ENCODE peak calls at places on chromosomes 5 and 9, in four cellular contexts. Q, A, Y and V are unnamed samples.

GRCh38 chr5:93717162-93717561 is 24.2 kb downstream of the POU5F2 start:
- DNase-seq in Q (no peak), A (no peak), Y (no peak), V (no peak)

GRCh38 chr5:4563400-4563799 is 576.7 kb upstream of the ADAMTS16 start:
- DNase-seq in Q (no peak), A (no peak), Y (no peak), V (no peak)

GRCh38 chr9:89752154-89752553 is 147.3 kb downstream of the GADD45G start:
- DNase-seq in Q (no peak), A (no peak), Y (no peak), V (no peak)

GRCh38 chr9:116190997-116191396 is 37.4 kb downstream of the PAPPA start:
- DNase-seq in Q (no peak), A (no peak), Y (no peak), V (no peak)

GRCh38 chr9:25678147-25678666 is at the start of gene TUSC1:
- DNase-seq in Q (no peak), A (no peak), Y (no peak), V (peak)

GRCh38 chr5:38994329-38994927 is 79.8 kb downstream of the RICTOR start:
- DNase-seq in Q (peak), A (no peak), Y (no peak), V (no peak)

GRCh38 chr5:173804579-173804978 is 83.6 kb upstream of the CPEB4 start:
- DNase-seq in Q (no peak), A (no peak), Y (no peak), V (no peak)

GRCh38 chr5:151080620-151081425 is at the start of gene TNIP1:
- DNase-seq in Q (peak), A (no peak), Y (peak), V (peak)

GRCh38 chr9:133888048-133888778 is 103.9 kb downstream of the VAV2 start:
- DNase-seq in Q (no peak), A (no peak), Y (no peak), V (no peak)

GRCh38 chr5:19125956-19126713 is 861.9 kb downstream of the CDH18 start:
- DNase-seq in Q (no peak), A (no peak), Y (no peak), V (no peak)

GRCh38 chr5:171549259-171549658 is 129.8 kb downstream of the FGF18 start:
- DNase-seq in Q (no peak), A (no peak), Y (no peak), V (no peak)

GRCh38 chr9:106482733-106483132 is 380.2 kb upstream of the ZNF462 start:
- DNase-seq in Q (no peak), A (no peak), Y (no peak), V (no peak)

GRCh38 chr5:6728011-6728794 is 15.0 kb downstream of the TENT4A start:
- DNase-seq in Q (no peak), A (no peak), Y (no peak), V (peak)

GRCh38 chr9:76687861-76688374 is 76.3 kb upstream of the PCA3 start:
- DNase-seq in Q (no peak), A (no peak), Y (peak), V (no peak)

GRCh38 chr5:178454308-178454707 is 135.9 kb downstream of the COL23A1 start:
- DNase-seq in Q (no peak), A (no peak), Y (no peak), V (no peak)

GRCh38 chr9:113712053-113712452 is 164.1 kb upstream of the ZNF618 start:
- DNase-seq in Q (no peak), A (no peak), Y (no peak), V (no peak)

GRCh38 chr5:76153996-76154395 is 70.8 kb downstream of the SV2C start:
- DNase-seq in Q (no peak), A (no peak), Y (no peak), V (no peak)

GRCh38 chr5:21049900-21050299 is 1061.9 kb upstream of the CDH18 start:
- DNase-seq in Q (no peak), A (no peak), Y (no peak), V (no peak)

GRCh38 chr5:133992429-133993151 is 12.2 kb downstream of the VDAC1 start:
- DNase-seq in Q (no peak), A (no peak), Y (no peak), V (no peak)

GRCh38 chr9:93900436-93900819 is 54.7 kb downstream of the BARX1 start:
- DNase-seq in Q (no peak), A (no peak), Y (no peak), V (no peak)

GRCh38 chr9:93900971-93901861 is 53.9 kb downstream of the BARX1 start:
- DNase-seq in Q (peak), A (no peak), Y (no peak), V (peak)

GRCh38 chr9:93903886-93904648 is 51.1 kb downstream of the BARX1 start:
- DNase-seq in Q (no peak), A (no peak), Y (no peak), V (no peak)

GRCh38 chr9:93902780-93903655 is 52.1 kb downstream of the BARX1 start:
- DNase-seq in Q (no peak), A (no peak), Y (no peak), V (no peak)

GRCh38 chr9:93902051-93902779 is 52.9 kb downstream of the BARX1 start:
- DNase-seq in Q (no peak), A (no peak), Y (no peak), V (no peak)
- TF ChIP-seq SPI1 in Q (no peak), A (no peak), Y (no peak), V (no peak)

DNA sequence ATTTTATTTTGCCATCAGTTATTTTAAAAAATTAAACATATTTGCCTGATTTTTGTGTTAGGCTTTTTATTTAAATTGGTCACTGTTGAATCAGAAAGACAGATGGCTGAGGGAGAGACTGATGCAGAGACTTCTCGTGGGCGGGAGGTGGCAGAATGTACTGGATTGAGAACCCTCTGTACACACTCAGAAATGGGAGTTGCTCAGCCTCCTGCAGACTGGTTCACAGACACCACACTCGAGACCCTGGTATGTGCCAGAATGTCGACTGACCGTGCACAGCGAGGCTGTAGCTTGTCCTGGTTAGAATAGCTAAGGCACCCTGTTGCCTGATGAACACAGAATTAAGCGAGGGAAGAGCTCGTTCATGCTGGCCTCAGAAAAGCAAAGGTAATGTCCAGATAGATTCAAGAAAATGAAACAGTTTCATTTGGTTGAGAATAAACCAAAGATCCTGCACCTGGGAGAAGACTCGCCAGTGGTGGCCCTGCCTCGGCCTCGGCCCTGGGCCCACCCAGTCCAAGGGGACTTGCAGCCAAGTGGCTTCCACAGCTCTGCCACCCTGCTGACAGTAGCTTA is 71.3 kb upstream of the OTULINL start:
- DNase-seq in Q (no peak), A (no peak), Y (no peak), V (no peak)
- TF ChIP-seq SPI1 in Q (no peak), A (no peak), Y (no peak), V (no peak)

GRCh38 chr5:42872865-42873264 is 61.2 kb upstream of the SELENOP start:
- DNase-seq in Q (peak), A (no peak), Y (no peak), V (no peak)

GRCh38 chr5:42874621-42875198 is 63.0 kb upstream of the SELENOP start:
- DNase-seq in Q (no peak), A (no peak), Y (no peak), V (no peak)

GRCh38 chr5:42875785-42876374 is 64.2 kb upstream of the SELENOP start:
- DNase-seq in Q (peak), A (no peak), Y (no peak), V (no peak)

GRCh38 chr5:42875211-42875610 is 63.5 kb upstream of the SELENOP start:
- DNase-seq in Q (no peak), A (no peak), Y (no peak), V (no peak)

DNA sequence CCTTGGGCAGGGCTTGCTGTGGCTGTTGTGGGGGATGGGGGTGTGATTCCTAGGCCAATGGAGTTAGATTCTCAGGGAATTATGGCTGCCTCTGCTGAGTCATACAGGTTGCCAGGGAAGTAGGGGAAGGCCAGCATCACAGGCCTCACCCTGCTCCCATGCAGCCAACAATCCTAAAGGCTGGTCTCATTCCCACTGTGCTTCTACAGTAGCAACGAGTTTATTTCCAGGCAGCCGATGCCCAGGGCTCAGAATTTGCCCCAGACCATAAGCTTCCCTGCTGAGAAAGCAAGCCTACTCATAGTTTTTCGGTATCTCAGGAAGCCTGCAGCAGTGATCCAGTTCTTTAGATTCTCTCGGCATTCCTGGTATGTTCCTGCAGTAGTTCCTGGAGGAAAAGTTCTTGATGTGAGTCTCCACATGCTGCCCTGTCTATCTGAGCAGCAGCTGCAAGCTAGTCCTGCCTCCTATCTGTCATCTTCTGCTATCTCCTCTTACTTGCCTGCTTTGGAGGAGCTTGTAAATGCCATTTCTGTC is 59.3 kb upstream of the SELENOP start:
- DNase-seq in Q (no peak), A (no peak), Y (no peak), V (no peak)
- TF ChIP-seq SPI1 in Q (no peak), A (no peak), Y (no peak), V (no peak)

GRCh38 chr9:135821116-135821515 is 86.2 kb downstream of the CAMSAP1 start:
- DNase-seq in Q (no peak), A (no peak), Y (no peak), V (no peak)
- TF ChIP-seq SPI1 in Q (no peak), A (no peak), Y (no peak), V (no peak)

GRCh38 chr9:108671156-108671555 is 184.6 kb downstream of the ACTL7B start:
- DNase-seq in Q (no peak), A (no peak), Y (peak), V (no peak)
- TF ChIP-seq SPI1 in Q (no peak), A (no peak), Y (no peak), V (no peak)

GRCh38 chr5:25540628-25541027 is 895.9 kb upstream of the CDH10 start:
- DNase-seq in Q (no peak), A (no peak), Y (no peak), V (no peak)

DNA sequence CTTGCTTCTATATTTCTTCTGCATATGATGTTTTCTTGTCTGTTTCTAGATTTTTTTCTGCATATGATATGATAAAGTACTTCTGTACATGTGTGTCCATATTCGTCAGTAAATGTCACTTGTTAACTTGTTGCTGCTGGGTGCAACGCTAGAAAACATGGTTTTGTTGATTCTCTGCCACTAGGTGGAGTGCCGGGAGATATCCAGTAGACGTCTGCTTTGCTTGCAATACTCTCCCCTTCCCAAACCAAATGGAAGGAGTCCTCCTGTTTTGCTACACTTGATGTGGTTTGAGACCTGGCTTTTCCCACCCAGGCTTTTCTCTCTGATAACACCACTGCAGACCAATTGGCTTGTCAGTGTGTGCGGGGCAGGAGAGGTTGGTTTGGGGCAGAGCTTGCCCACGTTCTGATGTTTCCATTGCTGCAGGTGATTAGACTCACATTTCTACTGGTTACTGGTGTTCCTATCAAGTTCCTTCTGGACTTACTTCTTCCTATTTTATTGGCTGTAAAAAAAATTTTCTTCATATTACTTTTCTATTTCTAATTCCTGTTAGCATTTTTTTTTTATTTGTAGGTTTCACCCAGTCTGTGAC is 900.0 kb upstream of the CDH10 start:
- DNase-seq in Q (peak), A (peak), Y (peak), V (no peak)
- TF ChIP-seq SPI1 in Q (no peak), A (no peak), Y (no peak), V (no peak)

DNA sequence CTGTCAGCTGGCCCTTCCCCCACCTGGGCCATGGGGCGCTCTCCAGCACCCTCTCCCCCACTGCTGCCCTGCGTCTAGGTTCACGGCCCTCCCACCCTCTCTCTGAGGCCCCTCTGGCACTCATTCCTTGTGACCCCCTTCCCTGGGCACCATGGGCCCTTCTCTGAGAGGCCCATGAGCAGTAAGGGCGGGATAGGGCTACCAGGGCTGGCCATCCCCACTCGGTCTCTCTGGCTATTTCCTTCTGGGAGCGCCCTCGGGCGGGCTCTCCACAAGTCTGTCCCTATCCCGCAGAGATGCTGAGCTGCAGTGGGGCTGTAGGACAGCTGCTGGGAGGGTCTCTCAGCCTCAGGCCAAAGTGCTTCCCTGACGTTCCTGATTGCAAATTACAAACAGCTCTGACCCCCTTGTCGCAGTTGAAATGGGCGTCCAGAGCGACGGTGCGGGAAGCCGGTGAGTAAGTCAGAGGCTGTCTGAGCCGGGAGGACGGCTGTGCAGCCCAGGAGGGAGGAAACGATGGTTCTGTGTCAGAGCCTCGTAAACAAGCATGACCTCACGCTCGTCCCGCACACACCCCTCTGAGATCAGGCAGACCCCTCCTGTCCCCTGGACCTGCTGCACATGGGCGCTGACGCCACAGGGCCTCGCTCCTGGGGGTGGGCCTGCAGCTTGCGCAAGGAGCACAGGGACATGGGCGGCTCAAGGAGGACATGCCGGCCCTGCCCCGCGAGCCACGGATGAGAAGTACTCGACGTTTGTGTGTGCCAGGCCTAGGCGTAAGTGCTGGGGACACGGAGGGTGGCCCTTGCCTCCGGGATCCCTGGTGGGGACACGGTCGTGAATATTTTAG is 36.3 kb upstream of the GFPT2 start:
- DNase-seq in Q (peak), A (no peak), Y (no peak), V (no peak)
- TF ChIP-seq SPI1 in Q (no peak), A (no peak), Y (no peak), V (no peak)

GRCh38 chr5:143023447-143024096 is 253.4 kb downstream of the ARHGAP26 start:
- DNase-seq in Q (no peak), A (peak), Y (no peak), V (no peak)
- TF ChIP-seq SPI1 in Q (no peak), A (peak), Y (no peak), V (no peak)

DNA sequence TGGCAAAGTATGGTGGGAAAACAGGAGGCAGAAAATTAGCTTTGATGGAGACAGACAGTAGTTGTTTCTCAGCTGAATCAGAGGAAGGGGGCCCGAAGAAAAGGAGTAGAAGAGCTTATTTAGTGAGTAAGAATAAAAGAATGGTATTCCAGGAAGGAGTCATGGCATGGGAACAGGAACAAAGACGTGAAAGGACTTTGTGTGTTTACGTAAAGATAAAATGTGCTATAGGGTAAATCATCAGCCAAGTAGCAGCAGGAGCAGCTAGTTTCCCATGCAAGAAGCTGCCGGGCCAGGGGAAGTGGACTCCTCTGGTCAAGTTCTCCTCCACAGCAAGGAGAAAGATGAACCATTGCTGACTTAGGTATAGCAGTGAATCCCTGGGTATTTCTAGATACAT is 454.5 kb downstream of the HINT1 start:
- DNase-seq in Q (no peak), A (no peak), Y (no peak), V (no peak)
- TF ChIP-seq SPI1 in Q (no peak), A (no peak), Y (no peak), V (no peak)

DNA sequence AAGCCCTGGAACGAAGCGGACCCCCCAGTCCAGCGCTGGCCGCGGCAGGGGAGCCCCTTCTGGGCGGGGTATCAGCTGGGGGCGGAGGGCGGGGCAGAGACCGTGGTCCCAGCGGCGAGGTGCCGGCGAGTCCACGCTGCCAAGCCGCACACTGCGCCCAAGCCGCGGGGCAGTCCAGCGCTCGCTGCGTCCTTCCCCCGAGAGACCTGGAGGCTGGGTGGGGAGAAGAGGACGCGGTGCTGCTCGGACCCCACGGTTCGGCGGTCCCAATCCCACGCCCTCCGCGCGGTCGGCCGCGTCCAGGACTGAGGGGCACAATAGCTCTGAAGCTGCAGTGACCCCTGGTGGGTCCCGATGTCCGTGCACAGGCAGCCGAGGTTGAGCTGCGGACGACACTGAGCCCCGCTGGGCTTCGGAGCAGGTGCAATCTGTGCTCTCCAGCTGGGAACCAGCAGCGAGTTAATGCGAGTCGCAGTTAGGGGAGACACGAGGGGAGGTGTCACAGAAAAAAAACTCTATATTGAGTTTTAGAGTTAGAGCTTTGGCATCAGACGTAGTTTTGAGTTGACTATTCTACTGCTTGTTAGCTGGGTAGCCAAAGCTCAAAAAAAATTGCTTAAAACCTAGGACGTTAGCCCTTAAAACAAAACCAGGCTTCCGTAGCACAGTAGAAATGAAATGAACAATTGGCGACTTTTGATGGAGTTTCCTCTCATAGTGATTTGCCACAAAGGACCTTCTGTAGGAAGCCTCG is 1.2 kb upstream of the EPB41L4A start:
- DNase-seq in Q (peak), A (peak), Y (no peak), V (peak)
- TF ChIP-seq SPI1 in Q (no peak), A (no peak), Y (no peak), V (no peak)